ENCODE peak calls at places on chromosomes 4 and X, in four cellular contexts. One of them, this sample, is unnamed.

GRCh38 chr4:31896349-31896748 is 1176.2 kb downstream of the PCDH7 start:
- DNase-seq in activated T-helper 9 cell treated with anti-CD3 and anti-CD28 coated beads, Interleukin-2, amount 50 U/mL, for 16 hours: no peak
- DNase-seq in M059J: no peak
- DNase-seq in stimulated activated CD4-positive, alpha-beta T cell treated with anti-CD3 and anti-CD28 coated beads, Interleukin-15, amount 100 ng/mL, for 24 hours: no peak
- DNase-seq in this sample: no peak

GRCh38 chr4:743463-744211 is 38.0 kb downstream of the PCGF3 start:
- DNase-seq in M059J: peak; percentile 22
- DNase-seq in stimulated activated CD4-positive, alpha-beta T cell treated with anti-CD3 and anti-CD28 coated beads, Interleukin-15, amount 100 ng/mL, for 24 hours: no peak
- DNase-seq in activated T-helper 9 cell treated with anti-CD3 and anti-CD28 coated beads, Interleukin-2, amount 50 U/mL, for 16 hours: no peak
- DNase-seq in this sample: no peak

GRCh38 chr4:123744664-123745290 is 348.2 kb downstream of the SPRY1 start:
- DNase-seq in activated T-helper 9 cell treated with anti-CD3 and anti-CD28 coated beads, Interleukin-2, amount 50 U/mL, for 16 hours: no peak
- DNase-seq in stimulated activated CD4-positive, alpha-beta T cell treated with anti-CD3 and anti-CD28 coated beads, Interleukin-15, amount 100 ng/mL, for 24 hours: no peak
- DNase-seq in M059J: no peak
- DNase-seq in this sample: peak; percentile 34

GRCh38 chr4:25861422-25861926 is 1.3 kb downstream of the SEL1L3 start:
- DNase-seq in stimulated activated CD4-positive, alpha-beta T cell treated with anti-CD3 and anti-CD28 coated beads, Interleukin-15, amount 100 ng/mL, for 24 hours: no peak
- DNase-seq in M059J: no peak
- DNase-seq in activated T-helper 9 cell treated with anti-CD3 and anti-CD28 coated beads, Interleukin-2, amount 50 U/mL, for 16 hours: no peak
- DNase-seq in this sample: no peak

GRCh38 chr4:175824110-175824509 is 12.0 kb upstream of the GPM6A start:
- DNase-seq in activated T-helper 9 cell treated with anti-CD3 and anti-CD28 coated beads, Interleukin-2, amount 50 U/mL, for 16 hours: no peak
- DNase-seq in M059J: no peak
- DNase-seq in stimulated activated CD4-positive, alpha-beta T cell treated with anti-CD3 and anti-CD28 coated beads, Interleukin-15, amount 100 ng/mL, for 24 hours: no peak
- DNase-seq in this sample: no peak

GRCh38 chr4:159121371-159121770 is 18.5 kb downstream of the RAPGEF2 start:
- DNase-seq in stimulated activated CD4-positive, alpha-beta T cell treated with anti-CD3 and anti-CD28 coated beads, Interleukin-15, amount 100 ng/mL, for 24 hours: no peak
- DNase-seq in M059J: no peak
- DNase-seq in activated T-helper 9 cell treated with anti-CD3 and anti-CD28 coated beads, Interleukin-2, amount 50 U/mL, for 16 hours: no peak
- DNase-seq in this sample: no peak

GRCh38 chr4:172786039-172786792 is 382.4 kb upstream of the GALNT7 start:
- DNase-seq in stimulated activated CD4-positive, alpha-beta T cell treated with anti-CD3 and anti-CD28 coated beads, Interleukin-15, amount 100 ng/mL, for 24 hours: no peak
- DNase-seq in M059J: no peak
- DNase-seq in activated T-helper 9 cell treated with anti-CD3 and anti-CD28 coated beads, Interleukin-2, amount 50 U/mL, for 16 hours: no peak
- DNase-seq in this sample: peak; percentile 46

GRCh38 chr4:38161208-38162113 is 201.3 kb downstream of the PTTG2 start:
- DNase-seq in activated T-helper 9 cell treated with anti-CD3 and anti-CD28 coated beads, Interleukin-2, amount 50 U/mL, for 16 hours: no peak
- DNase-seq in M059J: peak; percentile 75
- DNase-seq in stimulated activated CD4-positive, alpha-beta T cell treated with anti-CD3 and anti-CD28 coated beads, Interleukin-15, amount 100 ng/mL, for 24 hours: no peak
- DNase-seq in this sample: no peak

GRCh38 chrX:48703642-48704481 is 7.3 kb downstream of the SUV39H1 start:
- DNase-seq in activated T-helper 9 cell treated with anti-CD3 and anti-CD28 coated beads, Interleukin-2, amount 50 U/mL, for 16 hours: no peak
- DNase-seq in stimulated activated CD4-positive, alpha-beta T cell treated with anti-CD3 and anti-CD28 coated beads, Interleukin-15, amount 100 ng/mL, for 24 hours: no peak
- DNase-seq in M059J: peak; percentile 93
- DNase-seq in this sample: no peak

GRCh38 chr4:160423879-160424451 is 1321.1 kb downstream of the RAPGEF2 start:
- DNase-seq in activated T-helper 9 cell treated with anti-CD3 and anti-CD28 coated beads, Interleukin-2, amount 50 U/mL, for 16 hours: no peak
- DNase-seq in stimulated activated CD4-positive, alpha-beta T cell treated with anti-CD3 and anti-CD28 coated beads, Interleukin-15, amount 100 ng/mL, for 24 hours: no peak
- DNase-seq in M059J: peak; percentile 5
- DNase-seq in this sample: no peak

GRCh38 chr4:40587826-40588225 is 41.8 kb downstream of the RBM47 start:
- DNase-seq in activated T-helper 9 cell treated with anti-CD3 and anti-CD28 coated beads, Interleukin-2, amount 50 U/mL, for 16 hours: no peak
- DNase-seq in stimulated activated CD4-positive, alpha-beta T cell treated with anti-CD3 and anti-CD28 coated beads, Interleukin-15, amount 100 ng/mL, for 24 hours: no peak
- DNase-seq in M059J: peak; percentile 77
- DNase-seq in this sample: no peak

GRCh38 chr4:111266937-111267336 is 644.1 kb upstream of the PITX2 start:
- DNase-seq in activated T-helper 9 cell treated with anti-CD3 and anti-CD28 coated beads, Interleukin-2, amount 50 U/mL, for 16 hours: no peak
- DNase-seq in stimulated activated CD4-positive, alpha-beta T cell treated with anti-CD3 and anti-CD28 coated beads, Interleukin-15, amount 100 ng/mL, for 24 hours: no peak
- DNase-seq in M059J: no peak
- DNase-seq in this sample: no peak

GRCh38 chr4:126604273-126604867 is 1028.4 kb upstream of the INTU start:
- DNase-seq in activated T-helper 9 cell treated with anti-CD3 and anti-CD28 coated beads, Interleukin-2, amount 50 U/mL, for 16 hours: no peak
- DNase-seq in stimulated activated CD4-positive, alpha-beta T cell treated with anti-CD3 and anti-CD28 coated beads, Interleukin-15, amount 100 ng/mL, for 24 hours: no peak
- DNase-seq in M059J: peak; percentile 40
- DNase-seq in this sample: no peak

GRCh38 chrX:10548681-10549080 is 71.7 kb downstream of the MID1 start:
- DNase-seq in M059J: no peak
- DNase-seq in stimulated activated CD4-positive, alpha-beta T cell treated with anti-CD3 and anti-CD28 coated beads, Interleukin-15, amount 100 ng/mL, for 24 hours: no peak
- DNase-seq in activated T-helper 9 cell treated with anti-CD3 and anti-CD28 coated beads, Interleukin-2, amount 50 U/mL, for 16 hours: no peak
- DNase-seq in this sample: no peak

GRCh38 chrX:131704136-131704695 is 160.3 kb downstream of the OR13H1 start:
- DNase-seq in stimulated activated CD4-positive, alpha-beta T cell treated with anti-CD3 and anti-CD28 coated beads, Interleukin-15, amount 100 ng/mL, for 24 hours: no peak
- DNase-seq in activated T-helper 9 cell treated with anti-CD3 and anti-CD28 coated beads, Interleukin-2, amount 50 U/mL, for 16 hours: peak; percentile 77
- DNase-seq in M059J: peak; percentile 55
- DNase-seq in this sample: peak; percentile 29

GRCh38 chr4:54228064-54228527 is 997 bp upstream of the PDGFRA start:
- DNase-seq in activated T-helper 9 cell treated with anti-CD3 and anti-CD28 coated beads, Interleukin-2, amount 50 U/mL, for 16 hours: no peak
- DNase-seq in M059J: peak; percentile 62
- DNase-seq in stimulated activated CD4-positive, alpha-beta T cell treated with anti-CD3 and anti-CD28 coated beads, Interleukin-15, amount 100 ng/mL, for 24 hours: peak; percentile 72
- DNase-seq in this sample: no peak

GRCh38 chrX:129980043-129980442 is 2.4 kb upstream of the BCORL1 start:
- DNase-seq in stimulated activated CD4-positive, alpha-beta T cell treated with anti-CD3 and anti-CD28 coated beads, Interleukin-15, amount 100 ng/mL, for 24 hours: peak; percentile 46
- DNase-seq in M059J: no peak
- DNase-seq in activated T-helper 9 cell treated with anti-CD3 and anti-CD28 coated beads, Interleukin-2, amount 50 U/mL, for 16 hours: peak; percentile 20
- DNase-seq in this sample: no peak

GRCh38 chr4:100898844-100899243 is 381.0 kb upstream of the EMCN start:
- DNase-seq in M059J: no peak
- DNase-seq in stimulated activated CD4-positive, alpha-beta T cell treated with anti-CD3 and anti-CD28 coated beads, Interleukin-15, amount 100 ng/mL, for 24 hours: no peak
- DNase-seq in activated T-helper 9 cell treated with anti-CD3 and anti-CD28 coated beads, Interleukin-2, amount 50 U/mL, for 16 hours: no peak
- DNase-seq in this sample: no peak

GRCh38 chr4:80305466-80305865 is 30.1 kb upstream of the CFAP299 start:
- DNase-seq in M059J: peak; percentile 77
- DNase-seq in stimulated activated CD4-positive, alpha-beta T cell treated with anti-CD3 and anti-CD28 coated beads, Interleukin-15, amount 100 ng/mL, for 24 hours: no peak
- DNase-seq in activated T-helper 9 cell treated with anti-CD3 and anti-CD28 coated beads, Interleukin-2, amount 50 U/mL, for 16 hours: no peak
- DNase-seq in this sample: peak; percentile 31

GRCh38 chrX:139304471-139304870 is 226.1 kb upstream of the F9 start:
- DNase-seq in activated T-helper 9 cell treated with anti-CD3 and anti-CD28 coated beads, Interleukin-2, amount 50 U/mL, for 16 hours: no peak
- DNase-seq in stimulated activated CD4-positive, alpha-beta T cell treated with anti-CD3 and anti-CD28 coated beads, Interleukin-15, amount 100 ng/mL, for 24 hours: no peak
- DNase-seq in M059J: peak; percentile 63
- DNase-seq in this sample: peak; percentile 1

GRCh38 chr4:31674313-31674947 is 954.3 kb downstream of the PCDH7 start:
- DNase-seq in activated T-helper 9 cell treated with anti-CD3 and anti-CD28 coated beads, Interleukin-2, amount 50 U/mL, for 16 hours: no peak
- DNase-seq in stimulated activated CD4-positive, alpha-beta T cell treated with anti-CD3 and anti-CD28 coated beads, Interleukin-15, amount 100 ng/mL, for 24 hours: no peak
- DNase-seq in M059J: no peak
- DNase-seq in this sample: no peak

GRCh38 chr4:73844352-73844751 is 7.9 kb downstream of the CXCL6 start:
- DNase-seq in M059J: peak; percentile 68
- DNase-seq in activated T-helper 9 cell treated with anti-CD3 and anti-CD28 coated beads, Interleukin-2, amount 50 U/mL, for 16 hours: no peak
- DNase-seq in stimulated activated CD4-positive, alpha-beta T cell treated with anti-CD3 and anti-CD28 coated beads, Interleukin-15, amount 100 ng/mL, for 24 hours: no peak
- DNase-seq in this sample: no peak

GRCh38 chr4:185744946-185745345 is 67.0 kb downstream of the SORBS2 start:
- DNase-seq in activated T-helper 9 cell treated with anti-CD3 and anti-CD28 coated beads, Interleukin-2, amount 50 U/mL, for 16 hours: no peak
- DNase-seq in M059J: no peak
- DNase-seq in stimulated activated CD4-positive, alpha-beta T cell treated with anti-CD3 and anti-CD28 coated beads, Interleukin-15, amount 100 ng/mL, for 24 hours: no peak
- DNase-seq in this sample: no peak

GRCh38 chr4:89344571-89344970 is 37.0 kb upstream of the GPRIN3 start:
- DNase-seq in activated T-helper 9 cell treated with anti-CD3 and anti-CD28 coated beads, Interleukin-2, amount 50 U/mL, for 16 hours: no peak
- DNase-seq in stimulated activated CD4-positive, alpha-beta T cell treated with anti-CD3 and anti-CD28 coated beads, Interleukin-15, amount 100 ng/mL, for 24 hours: no peak
- DNase-seq in M059J: no peak
- DNase-seq in this sample: no peak

GRCh38 chr4:122658818-122659295 is 38.0 kb upstream of the IL21 start:
- DNase-seq in M059J: no peak
- DNase-seq in stimulated activated CD4-positive, alpha-beta T cell treated with anti-CD3 and anti-CD28 coated beads, Interleukin-15, amount 100 ng/mL, for 24 hours: no peak
- DNase-seq in activated T-helper 9 cell treated with anti-CD3 and anti-CD28 coated beads, Interleukin-2, amount 50 U/mL, for 16 hours: no peak
- DNase-seq in this sample: no peak

GRCh38 chr4:136841526-136841925 is 690.8 kb downstream of the PCDH18 start:
- DNase-seq in M059J: no peak
- DNase-seq in activated T-helper 9 cell treated with anti-CD3 and anti-CD28 coated beads, Interleukin-2, amount 50 U/mL, for 16 hours: no peak
- DNase-seq in stimulated activated CD4-positive, alpha-beta T cell treated with anti-CD3 and anti-CD28 coated beads, Interleukin-15, amount 100 ng/mL, for 24 hours: no peak
- DNase-seq in this sample: no peak

GRCh38 chr4:17613761-17614415 is 553 bp upstream of the MED28 start:
- DNase-seq in stimulated activated CD4-positive, alpha-beta T cell treated with anti-CD3 and anti-CD28 coated beads, Interleukin-15, amount 100 ng/mL, for 24 hours: peak; percentile 12
- DNase-seq in activated T-helper 9 cell treated with anti-CD3 and anti-CD28 coated beads, Interleukin-2, amount 50 U/mL, for 16 hours: no peak
- DNase-seq in M059J: peak; percentile 92
- DNase-seq in this sample: peak; percentile 2

GRCh38 chrX:85922821-85923220 is 124.5 kb downstream of the CHM start:
- DNase-seq in activated T-helper 9 cell treated with anti-CD3 and anti-CD28 coated beads, Interleukin-2, amount 50 U/mL, for 16 hours: no peak
- DNase-seq in stimulated activated CD4-positive, alpha-beta T cell treated with anti-CD3 and anti-CD28 coated beads, Interleukin-15, amount 100 ng/mL, for 24 hours: no peak
- DNase-seq in M059J: peak; percentile 36
- DNase-seq in this sample: no peak

GRCh38 chr4:781493-782216 is 44.3 kb downstream of the CPLX1 start:
- DNase-seq in activated T-helper 9 cell treated with anti-CD3 and anti-CD28 coated beads, Interleukin-2, amount 50 U/mL, for 16 hours: peak; percentile 98
- DNase-seq in M059J: peak; percentile 99
- DNase-seq in stimulated activated CD4-positive, alpha-beta T cell treated with anti-CD3 and anti-CD28 coated beads, Interleukin-15, amount 100 ng/mL, for 24 hours: peak; percentile 99
- DNase-seq in this sample: peak; percentile 92

GRCh38 chr4:74805601-74806000 is 11.3 kb upstream of the BTC start:
- DNase-seq in activated T-helper 9 cell treated with anti-CD3 and anti-CD28 coated beads, Interleukin-2, amount 50 U/mL, for 16 hours: no peak
- DNase-seq in M059J: peak; percentile 29
- DNase-seq in stimulated activated CD4-positive, alpha-beta T cell treated with anti-CD3 and anti-CD28 coated beads, Interleukin-15, amount 100 ng/mL, for 24 hours: no peak
- DNase-seq in this sample: peak; percentile 27

GRCh38 chrX:107734646-107735045 is 40.9 kb downstream of the TSC22D3 start:
- DNase-seq in stimulated activated CD4-positive, alpha-beta T cell treated with anti-CD3 and anti-CD28 coated beads, Interleukin-15, amount 100 ng/mL, for 24 hours: no peak
- DNase-seq in M059J: no peak
- DNase-seq in activated T-helper 9 cell treated with anti-CD3 and anti-CD28 coated beads, Interleukin-2, amount 50 U/mL, for 16 hours: no peak
- DNase-seq in this sample: no peak

GRCh38 chrX:101693476-101693875 is 33.8 kb upstream of the ARMCX2 start:
- DNase-seq in M059J: no peak
- DNase-seq in stimulated activated CD4-positive, alpha-beta T cell treated with anti-CD3 and anti-CD28 coated beads, Interleukin-15, amount 100 ng/mL, for 24 hours: no peak
- DNase-seq in activated T-helper 9 cell treated with anti-CD3 and anti-CD28 coated beads, Interleukin-2, amount 50 U/mL, for 16 hours: no peak
- DNase-seq in this sample: no peak

GRCh38 chr4:155604718-155605601 is 61.7 kb upstream of the GUCY1A1 start:
- DNase-seq in activated T-helper 9 cell treated with anti-CD3 and anti-CD28 coated beads, Interleukin-2, amount 50 U/mL, for 16 hours: no peak
- DNase-seq in stimulated activated CD4-positive, alpha-beta T cell treated with anti-CD3 and anti-CD28 coated beads, Interleukin-15, amount 100 ng/mL, for 24 hours: no peak
- DNase-seq in M059J: peak; percentile 85
- DNase-seq in this sample: peak; percentile 89

GRCh38 chr4:125244848-125245450 is 69.8 kb upstream of the FAT4 start:
- DNase-seq in activated T-helper 9 cell treated with anti-CD3 and anti-CD28 coated beads, Interleukin-2, amount 50 U/mL, for 16 hours: no peak
- DNase-seq in stimulated activated CD4-positive, alpha-beta T cell treated with anti-CD3 and anti-CD28 coated beads, Interleukin-15, amount 100 ng/mL, for 24 hours: no peak
- DNase-seq in M059J: peak; percentile 10
- DNase-seq in this sample: no peak

GRCh38 chr4:147085796-147086195 is 140.1 kb upstream of the TTC29 start:
- DNase-seq in activated T-helper 9 cell treated with anti-CD3 and anti-CD28 coated beads, Interleukin-2, amount 50 U/mL, for 16 hours: no peak
- DNase-seq in stimulated activated CD4-positive, alpha-beta T cell treated with anti-CD3 and anti-CD28 coated beads, Interleukin-15, amount 100 ng/mL, for 24 hours: no peak
- DNase-seq in M059J: no peak
- DNase-seq in this sample: no peak

GRCh38 chr4:184803884-184804283 is 21.9 kb downstream of the ACSL1 start:
- DNase-seq in activated T-helper 9 cell treated with anti-CD3 and anti-CD28 coated beads, Interleukin-2, amount 50 U/mL, for 16 hours: no peak
- DNase-seq in M059J: no peak
- DNase-seq in stimulated activated CD4-positive, alpha-beta T cell treated with anti-CD3 and anti-CD28 coated beads, Interleukin-15, amount 100 ng/mL, for 24 hours: no peak
- DNase-seq in this sample: no peak

GRCh38 chr4:77849278-77849965 is 13.2 kb upstream of the MRPL1 start:
- DNase-seq in activated T-helper 9 cell treated with anti-CD3 and anti-CD28 coated beads, Interleukin-2, amount 50 U/mL, for 16 hours: no peak
- DNase-seq in stimulated activated CD4-positive, alpha-beta T cell treated with anti-CD3 and anti-CD28 coated beads, Interleukin-15, amount 100 ng/mL, for 24 hours: no peak
- DNase-seq in M059J: no peak
- DNase-seq in this sample: no peak

GRCh38 chr4:1743551-1743950 is 22.2 kb downstream of the TACC3 start:
- DNase-seq in M059J: no peak
- DNase-seq in activated T-helper 9 cell treated with anti-CD3 and anti-CD28 coated beads, Interleukin-2, amount 50 U/mL, for 16 hours: no peak
- DNase-seq in stimulated activated CD4-positive, alpha-beta T cell treated with anti-CD3 and anti-CD28 coated beads, Interleukin-15, amount 100 ng/mL, for 24 hours: no peak
- DNase-seq in this sample: no peak

GRCh38 chr4:153432971-153433752 is 33.0 kb upstream of the TMEM131L start:
- DNase-seq in stimulated activated CD4-positive, alpha-beta T cell treated with anti-CD3 and anti-CD28 coated beads, Interleukin-15, amount 100 ng/mL, for 24 hours: peak; percentile 79
- DNase-seq in M059J: peak; percentile 95
- DNase-seq in activated T-helper 9 cell treated with anti-CD3 and anti-CD28 coated beads, Interleukin-2, amount 50 U/mL, for 16 hours: peak; percentile 43
- DNase-seq in this sample: no peak

This sample was measured in retinal pigment epithelial cell.